ENCODE peak calls at places on chromosomes 4 and X, in ten cellular contexts. S is A549; U is heart left ventricle; P is left lung; M is CD8-positive, alpha-beta T cell; V is mammary epithelial cell; Y is CD4-positive, alpha-beta memory T cell; A is left ventricle myocardium inferior; R is SK-N-SH; C is cardiac muscle cell. G is an unnamed sample. For H3K4me1, the result is how much of the 10 kb centered on the place peaks cover.

GRCh38 chr4:53705151-53705764 is 114.0 kb upstream of the LNX1 start:
- DNase-seq in M (no peak), S (no peak), A (no peak), R (no peak), U (no peak), V (no peak), C (no peak), P (no peak), Y (no peak), G (no peak)

GRCh38 chrX:12955882-12956703 is 18.8 kb upstream of the TMSB4X start:
- DNase-seq in A (peak), Y (peak), S (no peak), V (peak), C (no peak), R (no peak), P (peak), U (peak), M (peak), G (peak)

GRCh38 chrX:7347465-7347864 is 199.5 kb upstream of the PUDP start:
- DNase-seq in V (no peak), Y (no peak), S (no peak), C (no peak), R (no peak), M (no peak), A (no peak), U (no peak), P (no peak), G (no peak)

GRCh38 chr4:8270912-8271815 is 1.6 kb downstream of the HTRA3 start:
- DNase-seq in S (no peak), R (no peak), Y (no peak), C (no peak), U (no peak), A (no peak), M (no peak), V (no peak), P (no peak), G (peak)

GRCh38 chr4:182828678-182829025 is 88.5 kb downstream of the DCTD start:
- DNase-seq in U (no peak), V (no peak), A (no peak), S (no peak), C (no peak), Y (no peak), P (no peak), R (no peak), M (no peak), G (no peak)

GRCh38 chr4:101914761-101915160 is 124.2 kb downstream of the BANK1 start:
- DNase-seq in P (no peak), S (no peak), M (no peak), C (no peak), A (no peak), Y (no peak), R (no peak), U (no peak), V (no peak), G (no peak)

GRCh38 chrX:19840899-19841648 is 46.3 kb downstream of the SH3KBP1 start:
- DNase-seq in P (no peak), U (no peak), M (no peak), S (no peak), V (no peak), A (no peak), R (no peak), C (no peak), Y (peak), G (no peak)

GRCh38 chrX:150841466-150842197 is 56.8 kb downstream of the CD99L2 start:
- DNase-seq in M (no peak), A (no peak), P (no peak), R (no peak), S (no peak), V (peak), Y (no peak), C (no peak), U (no peak), G (no peak)

GRCh38 chr4:119209077-119209476 is 3.4 kb upstream of the USP53 start:
- DNase-seq in V (peak), M (no peak), Y (no peak), R (no peak), U (no peak), P (no peak), S (peak), A (no peak), C (no peak), G (no peak)

GRCh38 chr4:71272976-71273375 is 65.8 kb upstream of the SLC4A4 start:
- DNase-seq in V (no peak), U (no peak), S (no peak), C (no peak), P (no peak), R (no peak), A (no peak), M (no peak), Y (no peak), G (no peak)

GRCh38 chr4:78648639-78649363 is 97.2 kb downstream of the ANXA3 start:
- DNase-seq in V (no peak), S (no peak), Y (no peak), P (no peak), R (no peak), M (no peak), A (no peak), U (no peak), C (no peak), G (no peak)

GRCh38 chr4:82691431-82691830 is 107.2 kb downstream of the SCD5 start:
- DNase-seq in U (no peak), P (no peak), V (no peak), R (no peak), A (no peak), M (no peak), S (no peak), C (no peak), Y (no peak), G (no peak)

GRCh38 chr4:71559957-71560541 is 221.2 kb downstream of the SLC4A4 start:
- DNase-seq in P (no peak), M (no peak), R (no peak), U (no peak), V (no peak), C (no peak), Y (no peak), S (no peak), A (no peak), G (no peak)

GRCh38 chrX:46576458-46576857 is 2.9 kb downstream of the CHST7 start:
- DNase-seq in P (no peak), V (no peak), U (peak), S (no peak), Y (no peak), R (no peak), C (no peak), A (peak), M (no peak), G (peak)

GRCh38 chr4:18684932-18685331 is 663.4 kb upstream of the LCORL start:
- DNase-seq in V (no peak), R (no peak), S (no peak), A (no peak), C (no peak), Y (no peak), U (no peak), M (no peak), P (no peak), G (no peak)

GRCh38 chrX:16931855-16932254 is 14.6 kb upstream of the REPS2 start:
- DNase-seq in U (no peak), S (no peak), Y (no peak), P (no peak), A (no peak), M (no peak), V (no peak), R (no peak), C (no peak), G (no peak)

GRCh38 chrX:2609431-2610238 is 81.5 kb upstream of the CD99 start:
- DNase-seq in U (no peak), Y (peak), R (no peak), A (no peak), V (peak), C (no peak), S (peak), M (no peak), P (no peak), G (no peak)

GRCh38 chr4:86452323-86452995 is 92.6 kb upstream of the MAPK10 start:
- DNase-seq in A (no peak), P (no peak), U (peak), R (no peak), C (no peak), M (no peak), S (no peak), Y (no peak), V (no peak), G (peak)

GRCh38 chr4:165137205-165137604 is 24.5 kb upstream of the TMEM192 start:
- DNase-seq in M (no peak), A (no peak), P (no peak), Y (no peak), R (no peak), C (no peak), U (no peak), S (no peak), V (no peak), G (no peak)

GRCh38 chr4:17597517-17597916 is 16.9 kb upstream of the MED28 start:
- DNase-seq in Y (no peak), M (no peak), C (no peak), S (no peak), R (peak), U (no peak), P (no peak), A (no peak), V (peak), G (no peak)

GRCh38 chr4:98609946-98610345 is 48.5 kb downstream of the TSPAN5 start:
- DNase-seq in A (no peak), U (no peak), P (no peak), Y (no peak), M (no peak), S (no peak), R (no peak), V (no peak), C (no peak), G (no peak)
- H3K4me1 ChIP-seq in A (under half), U (under half), P (under half), Y (half or more), M (under half), S (under half), R (under half), V (under half), C (under half), G (under half)

DNA sequence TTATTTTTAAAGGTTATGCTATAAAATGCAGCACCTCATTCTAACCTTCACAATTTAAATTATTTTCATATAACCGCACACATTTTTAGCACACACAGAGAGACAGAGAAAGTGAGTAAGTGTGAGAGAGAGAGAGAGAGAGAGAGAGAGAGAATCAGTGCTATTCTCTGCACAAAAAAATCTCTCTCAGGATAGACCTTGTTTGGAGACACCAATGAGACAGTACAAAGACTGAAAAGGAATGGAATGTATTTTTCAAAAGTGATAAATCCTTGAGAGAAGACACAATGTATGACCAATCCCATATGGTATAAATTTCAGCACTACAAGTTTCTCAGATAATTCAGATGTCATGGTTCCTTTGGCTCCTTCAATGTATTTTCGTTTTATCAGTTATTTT is 132.1 kb upstream of the PCDH18 start:
- DNase-seq in M (no peak), V (no peak), P (no peak), A (no peak), S (no peak), Y (no peak), C (no peak), R (no peak), U (no peak), G (no peak)
- H3K4me3 ChIP-seq in M (no peak), V (no peak), P (no peak), A (no peak), S (no peak), Y (no peak), C (no peak), R (no peak), U (no peak), G (no peak)

GRCh38 chrX:5957506-5957905 is 271.2 kb downstream of the NLGN4X start:
- DNase-seq in Y (no peak), P (no peak), R (no peak), A (no peak), U (no peak), V (peak), M (no peak), C (no peak), S (no peak), G (no peak)
- H3K4me1 ChIP-seq in Y (under half), P (under half), R (under half), A (under half), U (under half), V (under half), M (under half), C (under half), S (under half), G (under half)

DNA sequence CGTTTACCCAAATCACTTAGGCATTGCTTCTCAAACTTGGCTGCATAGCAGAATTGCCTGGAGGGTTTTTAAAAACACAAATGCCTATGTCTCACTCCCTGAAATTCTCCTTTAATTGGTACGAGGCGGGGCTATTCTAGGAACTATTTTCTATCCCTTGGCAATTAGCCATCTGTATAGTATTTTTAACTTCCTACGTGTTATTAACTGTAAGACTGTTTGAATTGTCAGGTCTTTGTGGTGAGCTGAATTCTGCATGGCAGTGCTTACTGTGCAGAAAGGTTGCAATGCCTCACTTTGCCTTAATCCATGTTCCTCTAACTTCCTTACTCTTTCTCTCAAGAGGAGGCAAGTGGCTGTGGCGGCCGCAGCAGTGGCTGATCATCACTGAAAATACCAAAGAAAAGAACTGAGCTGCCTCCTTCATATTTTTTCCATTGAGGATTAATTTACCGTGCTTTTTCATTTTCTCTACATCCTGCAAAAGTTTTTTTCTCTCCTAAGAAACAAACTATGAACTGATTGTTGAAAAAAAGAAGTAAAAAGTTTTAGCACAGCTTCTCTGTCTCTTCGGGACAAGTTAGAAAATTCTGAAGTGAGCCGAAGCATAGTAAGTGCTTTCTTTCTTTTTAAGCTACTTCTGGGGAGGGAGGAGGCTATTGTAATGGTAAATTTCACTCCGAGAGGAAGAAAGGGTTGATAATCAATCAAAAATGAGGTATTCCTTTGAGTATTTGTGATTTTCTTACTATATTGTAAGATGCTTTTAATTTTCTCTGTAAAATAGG is at the start of gene SHROOM3:
- DNase-seq in M (no peak), A (no peak), Y (no peak), P (peak), S (no peak), C (peak), R (no peak), V (peak), U (no peak), G (peak)
- H3K4me3 ChIP-seq in M (no peak), A (peak), Y (no peak), P (peak), S (no peak), C (no peak), R (no peak), V (peak), U (peak), G (peak)

GRCh38 chr4:184887947-184888346 is 62.2 kb upstream of the ACSL1 start:
- DNase-seq in A (no peak), V (no peak), S (no peak), C (no peak), R (no peak), P (no peak), M (no peak), U (no peak), Y (no peak), G (no peak)

GRCh38 chr4:184885602-184886001 is 59.8 kb upstream of the ACSL1 start:
- DNase-seq in V (no peak), P (no peak), R (no peak), Y (no peak), C (no peak), U (no peak), M (no peak), S (no peak), A (no peak), G (no peak)

GRCh38 chr4:184889683-184890082 is 63.9 kb upstream of the ACSL1 start:
- DNase-seq in R (no peak), C (no peak), U (no peak), P (no peak), V (no peak), M (no peak), A (no peak), S (no peak), Y (no peak), G (no peak)

GRCh38 chr4:184884863-184885262 is 59.1 kb upstream of the ACSL1 start:
- DNase-seq in C (no peak), P (no peak), Y (no peak), M (no peak), A (no peak), V (no peak), U (no peak), R (no peak), S (no peak), G (no peak)

GRCh38 chr4:184887333-184887732 is 61.6 kb upstream of the ACSL1 start:
- DNase-seq in V (no peak), U (no peak), P (no peak), R (no peak), S (no peak), Y (no peak), C (no peak), M (no peak), A (no peak), G (no peak)
- H3K4me1 ChIP-seq in V (under half), U (under half), P (under half), R (under half), S (under half), Y (under half), C (under half), M (under half), A (under half), G (under half)

GRCh38 chr4:34850983-34851382 is 1393.3 kb downstream of the ARAP2 start:
- DNase-seq in A (no peak), C (no peak), U (no peak), P (no peak), S (no peak), Y (no peak), M (no peak), R (no peak), V (no peak), G (no peak)
- H3K4me3 ChIP-seq in A (no peak), C (no peak), U (no peak), P (no peak), S (no peak), Y (no peak), M (no peak), R (no peak), V (no peak), G (no peak)

DNA sequence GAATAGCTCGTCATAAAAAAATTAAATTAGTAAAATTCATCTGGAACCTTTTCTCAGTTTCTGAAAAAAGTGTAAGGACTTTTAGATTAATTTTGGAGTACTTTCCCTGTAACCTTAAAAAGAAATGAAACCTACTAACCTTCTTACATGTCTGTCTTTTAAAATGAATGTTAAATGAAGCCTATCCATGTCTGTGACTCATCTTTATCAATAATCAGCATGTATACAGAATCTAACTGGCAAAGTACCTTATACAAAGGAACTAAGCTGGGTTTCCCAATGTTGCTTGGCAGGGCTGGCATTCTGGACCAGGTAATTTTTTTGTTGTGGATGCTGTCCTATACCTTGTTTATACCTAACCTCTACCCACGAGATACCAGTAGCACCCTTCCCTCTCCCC is 13.6 kb downstream of the FBXW7 start:
- DNase-seq in V (no peak), R (no peak), U (no peak), S (no peak), Y (no peak), M (no peak), A (no peak), C (no peak), P (no peak), G (no peak)
- H3K4me1 ChIP-seq in V (under half), R (under half), U (under half), S (under half), Y (under half), M (under half), A (under half), C (under half), P (under half), G (under half)

G was measured in right cardiac atrium.